ENCODE peak calls at places on chromosomes 1 and 21, in eight cellular contexts. I is fibroblast of villous mesenchyme, L is heart right ventricle, X is spleen, N is nephron progenitor cell, B is GM13977, T is heart left ventricle, H is fibroblast of lung. G is an unnamed sample.

GRCh38 chr1:57337623-57338022 is 86.2 kb downstream of the DAB1 start:
- DNase-seq in L (no peak), I (no peak), B (no peak), H (no peak), N (no peak), T (no peak), X (no peak), G (no peak)

GRCh38 chr1:230029244-230029643 is 37.8 kb upstream of the GALNT2 start:
- DNase-seq in I (no peak), X (no peak), T (no peak), N (no peak), B (no peak), H (no peak), L (no peak), G (no peak)

GRCh38 chr1:16075337-16076002 is 2.0 kb upstream of the FAM131C start:
- DNase-seq in L (peak), N (no peak), X (no peak), I (peak), B (no peak), T (peak), H (peak), G (no peak)

GRCh38 chr1:162822391-162823200 is 32.1 kb downstream of the HSD17B7 start:
- DNase-seq in X (no peak), T (no peak), I (no peak), B (peak), H (peak), L (no peak), N (peak), G (no peak)

GRCh38 chr1:177171536-177172123 is 872 bp downstream of the BRINP2 start:
- DNase-seq in L (no peak), I (no peak), H (no peak), N (no peak), T (no peak), X (no peak), B (no peak), G (no peak)

GRCh38 chr1:158290571-158290935 is 830 bp downstream of the CD1C start:
- DNase-seq in X (no peak), L (no peak), N (no peak), I (no peak), T (no peak), H (no peak), B (no peak), G (no peak)

GRCh38 chr21:33070921-33071877 is 1.3 kb downstream of the OLIG1 start:
- DNase-seq in I (peak), L (no peak), B (peak), T (no peak), H (peak), X (peak), N (peak), G (no peak)

GRCh38 chr1:9822897-9823692 is 670 bp downstream of the CLSTN1 start:
- DNase-seq in B (peak), T (no peak), H (peak), I (peak), X (peak), L (no peak), N (peak), G (no peak)

GRCh38 chr1:32040711-32041110 is 27.0 kb downstream of the KHDRBS1 start:
- DNase-seq in T (no peak), X (no peak), I (no peak), H (no peak), N (no peak), L (no peak), B (no peak), G (no peak)

GRCh38 chr1:55015123-55015522 is 16.4 kb downstream of the BSND start:
- DNase-seq in N (no peak), L (no peak), T (no peak), X (peak), H (peak), I (no peak), B (no peak), G (no peak)

GRCh38 chr1:119506941-119507340 is at the start of gene HSD3B1:
- DNase-seq in N (no peak), L (no peak), X (no peak), I (no peak), T (no peak), H (no peak), B (no peak), G (no peak)

GRCh38 chr21:33112670-33113596 is 43.0 kb downstream of the OLIG1 start:
- DNase-seq in T (no peak), N (no peak), L (no peak), X (no peak), I (no peak), H (no peak), B (no peak), G (no peak)

GRCh38 chr1:92030701-92031107 is 919 bp downstream of the EPHX4 start:
- DNase-seq in B (no peak), N (no peak), I (peak), H (peak), L (no peak), X (no peak), T (no peak), G (no peak)

GRCh38 chr1:237183963-237184540 is 142.1 kb downstream of the RYR2 start:
- DNase-seq in L (no peak), N (no peak), T (no peak), X (no peak), I (no peak), B (no peak), H (no peak), G (no peak)

GRCh38 chr1:23557471-23558124 is 1.7 kb downstream of the ID3 start:
- DNase-seq in B (no peak), L (no peak), H (no peak), N (no peak), T (no peak), I (no peak), X (no peak), G (no peak)

DNA sequence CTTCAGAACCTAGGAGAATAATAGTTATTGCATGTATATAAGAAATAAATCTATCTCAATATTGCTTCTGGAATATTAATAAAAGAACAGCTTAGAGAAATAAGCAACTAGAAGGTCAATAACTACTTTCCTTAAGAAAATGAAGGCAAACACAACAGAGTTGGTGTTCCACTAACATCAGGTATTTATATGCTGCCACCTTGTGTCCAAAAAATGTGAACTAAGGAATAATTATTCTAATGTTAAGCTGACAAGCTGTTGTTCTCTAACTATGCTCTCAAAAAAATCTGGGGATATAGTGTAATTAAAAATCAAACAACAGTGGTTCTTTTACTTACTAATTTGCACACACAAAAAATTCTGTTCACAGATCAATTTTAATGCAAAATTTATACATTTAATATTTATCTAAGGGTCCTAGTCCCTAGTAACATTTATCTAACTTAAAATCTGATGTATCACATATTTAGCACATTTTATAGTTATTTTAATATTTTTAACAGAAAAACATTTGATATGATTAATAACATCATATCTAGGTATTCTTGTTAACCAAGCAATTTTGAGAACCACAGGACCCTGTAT is 39.6 kb downstream of the UCHL5 start:
- DNase-seq in B (peak), X (no peak), T (no peak), H (peak), N (no peak), I (peak), L (peak), G (no peak)
- TF ChIP-seq CTCF in B (peak), X (peak), T (peak), H (no peak), N (peak), I (peak), L (peak), G (peak)

GRCh38 chr1:220879509-220880366 is 495 bp downstream of the HLX start:
- DNase-seq in N (peak), B (peak), I (peak), T (peak), L (peak), H (peak), X (peak), G (no peak)

GRCh38 chr1:220884109-220884980 is 5.1 kb downstream of the HLX start:
- DNase-seq in X (peak), N (peak), B (peak), H (no peak), I (no peak), T (no peak), L (no peak), G (no peak)

GRCh38 chr1:220880367-220880680 is 1.1 kb downstream of the HLX start:
- DNase-seq in I (no peak), X (no peak), L (no peak), T (no peak), N (no peak), H (no peak), B (no peak), G (no peak)

GRCh38 chr1:220880726-220881506 is 1.7 kb downstream of the HLX start:
- DNase-seq in T (peak), B (peak), H (peak), X (peak), N (peak), L (peak), I (peak), G (no peak)

GRCh38 chr1:220881918-220882891 is 3.0 kb downstream of the HLX start:
- DNase-seq in B (peak), L (no peak), T (no peak), X (peak), N (peak), H (no peak), I (peak), G (no peak)
- TF ChIP-seq CTCF in B (no peak), L (peak), T (peak), X (no peak), N (peak), H (no peak), I (peak), G (no peak)

DNA sequence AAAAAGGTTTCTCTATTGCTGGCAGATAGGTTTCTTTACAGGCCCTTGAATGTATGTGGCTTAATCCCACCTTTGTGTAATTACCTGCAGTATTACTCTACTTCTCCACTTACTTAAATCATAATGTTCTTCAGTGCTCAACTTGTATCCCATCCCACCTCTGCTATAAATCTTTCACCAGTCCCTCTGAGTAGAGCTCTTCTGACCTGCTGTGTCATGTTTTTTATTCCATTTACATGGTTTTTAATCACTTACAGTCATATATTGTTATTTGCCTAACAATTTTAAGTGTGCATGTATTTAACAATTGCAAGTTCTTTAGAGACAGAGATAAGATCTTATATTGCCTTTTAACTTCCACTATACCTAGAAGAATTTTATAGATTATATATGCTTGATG is 2.4 kb downstream of the TSEN15 start:
- DNase-seq in I (no peak), N (no peak), X (no peak), L (no peak), T (no peak), H (no peak), B (no peak), G (no peak)
- TF ChIP-seq CTCF in I (no peak), N (no peak), X (no peak), L (no peak), T (no peak), H (no peak), B (no peak), G (no peak)

GRCh38 chr1:204130989-204131892 is 20.6 kb downstream of the ETNK2 start:
- DNase-seq in H (peak), X (no peak), N (no peak), T (peak), B (no peak), L (no peak), I (peak), G (no peak)
- TF ChIP-seq CTCF in H (peak), X (no peak), N (no peak), T (no peak), B (no peak), L (no peak), I (peak), G (no peak)

GRCh38 chr1:190957565-190957964 is 479.9 kb upstream of the BRINP3 start:
- DNase-seq in T (no peak), I (no peak), B (no peak), X (no peak), H (no peak), N (no peak), L (no peak), G (no peak)
- TF ChIP-seq CTCF in T (no peak), I (no peak), B (no peak), X (no peak), H (no peak), N (no peak), L (no peak), G (no peak)

DNA sequence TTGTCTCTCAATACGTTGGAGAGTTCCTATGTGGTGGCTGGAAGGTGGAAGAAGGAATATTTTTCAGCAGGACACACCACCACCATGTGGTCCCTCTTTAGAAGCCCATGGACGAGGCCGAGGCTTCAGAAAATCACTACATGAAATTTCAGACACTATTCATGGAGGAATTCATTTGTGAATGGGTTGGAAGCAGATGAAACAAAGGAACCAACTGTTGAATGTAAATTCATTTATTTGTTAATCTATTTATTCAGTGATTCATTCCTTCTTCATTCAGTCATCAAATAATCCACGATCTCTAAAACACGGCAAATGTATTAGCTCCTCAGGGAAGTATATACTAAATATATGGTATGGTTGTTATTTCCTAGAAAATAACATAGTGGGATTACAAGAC is 12.2 kb downstream of the SLC35F3 start:
- DNase-seq in H (peak), L (no peak), N (no peak), T (no peak), B (no peak), I (no peak), X (no peak), G (no peak)
- TF ChIP-seq CTCF in H (no peak), L (no peak), N (no peak), T (no peak), B (no peak), I (no peak), X (no peak), G (no peak)

G was measured in mesothelial cell of epicardium.